ENCODE peak calls at places on chromosome 10, in nine cellular contexts. E, P, W, G, Y, C, R, J and K are unnamed samples.

GRCh38 chr10:103284170-103284569 is 7.2 kb downstream of the INA start:
- DNase-seq in E (no peak), P (peak), W (no peak), G (no peak), Y (no peak), C (no peak), R (no peak), J (no peak), K (no peak)

GRCh38 chr10:53601260-53601875 is 828.8 kb upstream of the MBL2 start:
- DNase-seq in E (no peak), P (peak), W (peak), G (peak), Y (no peak), C (no peak), R (no peak), J (no peak), K (no peak)

GRCh38 chr10:11794566-11794965 is 28.6 kb upstream of the PROSER2 start:
- DNase-seq in E (no peak), P (no peak), W (peak), G (no peak), Y (no peak), C (no peak), R (no peak), J (no peak), K (no peak)

GRCh38 chr10:16297652-16298051 is 139.2 kb upstream of the PTER start:
- DNase-seq in E (no peak), P (no peak), W (no peak), G (no peak), Y (no peak), C (no peak), R (no peak), J (no peak), K (no peak)

GRCh38 chr10:3605882-3606281 is 179.1 kb downstream of the KLF6 start:
- DNase-seq in E (no peak), P (no peak), W (no peak), G (no peak), Y (no peak), C (no peak), R (no peak), J (no peak), K (no peak)

GRCh38 chr10:43396928-43397624 is 11.9 kb downstream of the HNRNPF start:
- DNase-seq in E (peak), P (peak), W (peak), G (peak), Y (peak), C (peak), R (peak), J (peak), K (peak)

GRCh38 chr10:114822771-114823463 is 1.3 kb downstream of the FHIP2A start:
- DNase-seq in E (no peak), P (peak), W (peak), G (peak), Y (no peak), C (no peak), R (no peak), J (no peak), K (no peak)

GRCh38 chr10:77532068-77532467 is 105.5 kb downstream of the KCNMA1 start:
- DNase-seq in E (no peak), P (no peak), W (no peak), G (no peak), Y (no peak), C (no peak), R (no peak), J (no peak), K (no peak)

GRCh38 chr10:107718868-107719267 is 554.4 kb upstream of the SORCS1 start:
- DNase-seq in E (no peak), P (no peak), W (no peak), G (no peak), Y (no peak), C (no peak), R (no peak), J (no peak), K (no peak)

GRCh38 chr10:52775132-52775647 is 2.6 kb upstream of the MBL2 start:
- DNase-seq in E (no peak), P (no peak), W (no peak), G (no peak), Y (no peak), C (peak), R (no peak), J (no peak), K (no peak)

GRCh38 chr10:94407668-94408067 is 5.3 kb downstream of the TBC1D12 start:
- DNase-seq in E (no peak), P (no peak), W (no peak), G (no peak), Y (no peak), C (no peak), R (no peak), J (no peak), K (no peak)

GRCh38 chr10:9625266-9625776 is 1392.4 kb upstream of the CELF2 start:
- DNase-seq in E (no peak), P (no peak), W (no peak), G (no peak), Y (no peak), C (no peak), R (no peak), J (no peak), K (no peak)

GRCh38 chr10:83539528-83540308 is 599.6 kb upstream of the GHITM start:
- DNase-seq in E (peak), P (no peak), W (peak), G (peak), Y (no peak), C (no peak), R (no peak), J (no peak), K (peak)

GRCh38 chr10:132637477-132638129 is 100.0 kb downstream of the INPP5A start:
- DNase-seq in E (no peak), P (peak), W (peak), G (peak), Y (no peak), C (peak), R (no peak), J (peak), K (peak)

GRCh38 chr10:96666738-96667137 is 53.6 kb downstream of the PIK3AP1 start:
- DNase-seq in E (no peak), P (no peak), W (no peak), G (no peak), Y (no peak), C (no peak), R (no peak), J (no peak), K (no peak)

GRCh38 chr10:95333997-95334792 is 43.4 kb upstream of the PDLIM1 start:
- DNase-seq in E (peak), P (no peak), W (no peak), G (peak), Y (no peak), C (no peak), R (no peak), J (no peak), K (no peak)